ENCODE peak calls at places on chromosomes 3 and 15, in eight cellular contexts. B, P, R, N, U, M, L and W are unnamed samples.

GRCh38 chr15:27017168-27017809 is 46.3 kb downstream of the GABRG3 start:
- DNase-seq in B (peak), P (no peak), R (peak), N (peak), U (peak), M (peak), L (no peak), W (peak)

GRCh38 chr3:17070560-17070959 is 185.8 kb downstream of the PLCL2 start:
- DNase-seq in B (peak), P (peak), R (no peak), N (no peak), U (peak), M (no peak), L (no peak), W (peak)

GRCh38 chr3:140122183-140122582 is 187.2 kb downstream of the CLSTN2 start:
- DNase-seq in B (no peak), P (no peak), R (no peak), N (no peak), U (no peak), M (no peak), L (no peak), W (no peak)

GRCh38 chr3:8575364-8576104 is 69.1 kb downstream of the SSUH2 start:
- DNase-seq in B (no peak), P (no peak), R (no peak), N (no peak), U (peak), M (no peak), L (no peak), W (peak)

GRCh38 chr15:43774062-43774461 is 2.7 kb downstream of the ELL3 start:
- DNase-seq in B (no peak), P (no peak), R (no peak), N (no peak), U (no peak), M (no peak), L (no peak), W (no peak)

GRCh38 chr3:169399068-169399467 is 264.4 kb downstream of the MECOM start:
- DNase-seq in B (no peak), P (no peak), R (no peak), N (no peak), U (no peak), M (no peak), L (no peak), W (no peak)

GRCh38 chr3:79249701-79250100 is 518.1 kb downstream of the ROBO1 start:
- DNase-seq in B (no peak), P (no peak), R (no peak), N (no peak), U (no peak), M (no peak), L (no peak), W (no peak)

GRCh38 chr15:70923311-70924080 is 30.9 kb downstream of the LRRC49 start:
- DNase-seq in B (no peak), P (no peak), R (no peak), N (no peak), U (peak), M (no peak), L (no peak), W (no peak)

GRCh38 chr3:67521053-67521646 is 133.3 kb downstream of the SUCLG2 start:
- DNase-seq in B (no peak), P (no peak), R (no peak), N (peak), U (no peak), M (no peak), L (no peak), W (no peak)

GRCh38 chr3:49901351-49902339 is 2.0 kb downstream of the MST1R start:
- DNase-seq in B (no peak), P (no peak), R (no peak), N (peak), U (no peak), M (no peak), L (no peak), W (peak)

GRCh38 chr3:42263354-42264346 is 2.3 kb downstream of the CCK start:
- DNase-seq in B (peak), P (no peak), R (no peak), N (no peak), U (no peak), M (no peak), L (peak), W (no peak)

GRCh38 chr3:127990461-127990860 is 61.8 kb upstream of the SEC61A1 start:
- DNase-seq in B (no peak), P (peak), R (no peak), N (no peak), U (no peak), M (no peak), L (no peak), W (no peak)

GRCh38 chr15:87866961-87867360 is 389.6 kb downstream of the NTRK3 start:
- DNase-seq in B (no peak), P (no peak), R (no peak), N (no peak), U (no peak), M (no peak), L (no peak), W (no peak)

GRCh38 chr3:121998030-121998580 is 23.9 kb downstream of the ILDR1 start:
- DNase-seq in B (no peak), P (no peak), R (no peak), N (peak), U (peak), M (no peak), L (no peak), W (peak)

GRCh38 chr3:107662109-107662477 is 139.3 kb downstream of the BBX start:
- DNase-seq in B (no peak), P (no peak), R (no peak), N (peak), U (peak), M (no peak), L (no peak), W (peak)

GRCh38 chr3:192481638-192482037 is 245.7 kb downstream of the FGF12 start:
- DNase-seq in B (no peak), P (no peak), R (no peak), N (no peak), U (peak), M (no peak), L (no peak), W (no peak)

GRCh38 chr15:68586274-68586961 is 7.6 kb downstream of the CORO2B start:
- DNase-seq in B (no peak), P (no peak), R (no peak), N (no peak), U (peak), M (no peak), L (no peak), W (peak)

GRCh38 chr3:38643090-38643489 is 6.4 kb downstream of the SCN5A start:
- DNase-seq in B (no peak), P (no peak), R (no peak), N (no peak), U (no peak), M (no peak), L (no peak), W (no peak)

GRCh38 chr15:33242165-33242564 is 47.7 kb upstream of the FMN1 start:
- DNase-seq in B (no peak), P (no peak), R (no peak), N (no peak), U (peak), M (no peak), L (no peak), W (peak)

GRCh38 chr3:18556503-18556902 is 131.4 kb upstream of the SATB1 start:
- DNase-seq in B (no peak), P (no peak), R (no peak), N (peak), U (no peak), M (peak), L (no peak), W (no peak)

GRCh38 chr3:196214783-196215441 is 1.4 kb upstream of the SLC51A start:
- DNase-seq in B (no peak), P (no peak), R (no peak), N (no peak), U (no peak), M (no peak), L (no peak), W (no peak)

GRCh38 chr15:85993116-85993515 is 86.6 kb upstream of the AGBL1 start:
- DNase-seq in B (no peak), P (no peak), R (no peak), N (no peak), U (no peak), M (no peak), L (no peak), W (no peak)

GRCh38 chr15:60237411-60237810 is 160.4 kb downstream of the ANXA2 start:
- DNase-seq in B (no peak), P (no peak), R (no peak), N (no peak), U (no peak), M (no peak), L (no peak), W (peak)

GRCh38 chr15:51054535-51054934 is 40.2 kb downstream of the TNFAIP8L3 start:
- DNase-seq in B (no peak), P (no peak), R (no peak), N (no peak), U (no peak), M (no peak), L (no peak), W (no peak)

GRCh38 chr15:36798366-36798765 is 218.9 kb downstream of the CDIN1 start:
- DNase-seq in B (no peak), P (no peak), R (no peak), N (no peak), U (peak), M (no peak), L (no peak), W (peak)

GRCh38 chr3:156674911-156675743 is 737 bp downstream of the TIPARP start:
- DNase-seq in B (peak), P (peak), R (peak), N (peak), U (peak), M (peak), L (no peak), W (peak)

GRCh38 chr3:48466386-48467109 is 20.0 kb downstream of the ATRIP start:
- DNase-seq in B (no peak), P (peak), R (no peak), N (peak), U (no peak), M (no peak), L (no peak), W (no peak)

GRCh38 chr15:56241374-56242085 is 2.1 kb downstream of the RFX7 start:
- DNase-seq in B (peak), P (no peak), R (no peak), N (peak), U (peak), M (no peak), L (no peak), W (no peak)

GRCh38 chr3:53222183-53222901 is 33.5 kb downstream of the TKT start:
- DNase-seq in B (no peak), P (no peak), R (no peak), N (no peak), U (no peak), M (no peak), L (no peak), W (no peak)

GRCh38 chr15:51076142-51076897 is 18.4 kb downstream of the TNFAIP8L3 start:
- DNase-seq in B (no peak), P (no peak), R (no peak), N (peak), U (no peak), M (no peak), L (no peak), W (no peak)

GRCh38 chr3:14549256-14549931 is 9.3 kb upstream of the GRIP2 start:
- DNase-seq in B (no peak), P (peak), R (no peak), N (peak), U (peak), M (no peak), L (no peak), W (peak)

GRCh38 chr3:25246921-25247320 is 181.1 kb upstream of the RARB start:
- DNase-seq in B (no peak), P (no peak), R (no peak), N (no peak), U (no peak), M (no peak), L (no peak), W (no peak)

GRCh38 chr3:98695816-98696215 is 67.3 kb upstream of the ST3GAL6 start:
- DNase-seq in B (no peak), P (no peak), R (no peak), N (no peak), U (peak), M (no peak), L (no peak), W (no peak)

GRCh38 chr15:32704343-32705076 is 13.3 kb upstream of the GREM1 start:
- DNase-seq in B (no peak), P (no peak), R (no peak), N (no peak), U (no peak), M (no peak), L (no peak), W (no peak)

GRCh38 chr15:70713547-70714414 is 49.6 kb downstream of the UACA start:
- DNase-seq in B (no peak), P (no peak), R (no peak), N (no peak), U (peak), M (no peak), L (no peak), W (no peak)

GRCh38 chr3:13269711-13270378 is 150.3 kb downstream of the NUP210 start:
- DNase-seq in B (no peak), P (peak), R (no peak), N (no peak), U (no peak), M (no peak), L (no peak), W (no peak)

GRCh38 chr15:35123743-35124142 is 38.6 kb upstream of the NANOGP8 start:
- DNase-seq in B (no peak), P (no peak), R (no peak), N (no peak), U (peak), M (no peak), L (no peak), W (no peak)